ENCODE peak calls at places on chromosomes 13 and 19, in eight cellular contexts. Z is substantia nigra; U is CD8-positive, alpha-beta T cell; B is adrenal gland; Q is IMR-90; V is tibial artery; Y is AG04450; F is upper lobe of right lung. N is an unnamed sample.

GRCh38 chr19:36110487-36111199 is at the start of gene OVOL3:
- DNase-seq in Q (no peak), B (no peak), Z (no peak), V (no peak), F (no peak), Y (no peak), U (no peak), N (no peak)

GRCh38 chr13:112567161-112567862 is 20.6 kb downstream of the TUBGCP3 start:
- DNase-seq in F (no peak), Q (peak), Y (peak), Z (no peak), B (no peak), V (no peak), U (no peak), N (no peak)

GRCh38 chr13:111508902-111509509 is 188.6 kb downstream of the TEX29 start:
- DNase-seq in U (no peak), V (no peak), Y (no peak), B (no peak), Z (no peak), Q (no peak), F (no peak), N (no peak)

GRCh38 chr13:44710576-44710975 is 134.4 kb upstream of the TSC22D1 start:
- DNase-seq in Y (peak), V (no peak), Q (peak), B (no peak), Z (no peak), U (no peak), F (no peak), N (no peak)

GRCh38 chr19:2405256-2405655 is 22.1 kb downstream of the TIMM13 start:
- DNase-seq in Y (no peak), V (no peak), Z (no peak), F (no peak), B (no peak), Q (no peak), U (no peak), N (no peak)

GRCh38 chr19:40778865-40779284 is 828 bp downstream of the RAB4B start:
- DNase-seq in Y (no peak), B (no peak), Z (no peak), V (no peak), F (no peak), Q (peak), U (no peak), N (no peak)

GRCh38 chr13:41648314-41648935 is 191.1 kb downstream of the RGCC start:
- DNase-seq in F (no peak), Y (peak), V (no peak), U (no peak), Z (no peak), Q (peak), B (no peak), N (no peak)

GRCh38 chr19:40398417-40399056 is 8.6 kb upstream of the HIPK4 start:
- DNase-seq in B (no peak), Q (no peak), V (no peak), Z (no peak), Y (no peak), F (peak), U (peak), N (no peak)

GRCh38 chr19:56404705-56405056 is 549 bp downstream of the ZNF583 start:
- DNase-seq in Y (no peak), F (no peak), Z (no peak), B (no peak), Q (no peak), U (peak), V (no peak), N (no peak)

GRCh38 chr19:28359819-28360414 is 853.0 kb downstream of the UQCRFS1 start:
- DNase-seq in F (no peak), Y (no peak), V (no peak), Z (no peak), U (no peak), B (no peak), Q (no peak), N (no peak)

GRCh38 chr13:60009300-60010248 is 154.2 kb downstream of the DIAPH3 start:
- DNase-seq in Z (no peak), V (no peak), F (no peak), U (no peak), B (no peak), Y (no peak), Q (no peak), N (no peak)

GRCh38 chr19:45428385-45429231 is 4.9 kb upstream of the ERCC1 start:
- DNase-seq in Y (no peak), Z (no peak), B (no peak), Q (peak), U (peak), F (no peak), V (peak), N (peak)

GRCh38 chr19:28847468-28847867 is 365.5 kb downstream of the UQCRFS1 start:
- DNase-seq in Z (no peak), U (no peak), Q (peak), V (no peak), Y (no peak), F (no peak), B (no peak), N (no peak)

GRCh38 chr19:40357655-40358054 is 9.2 kb downstream of the PLD3 start:
- DNase-seq in B (no peak), Z (no peak), V (no peak), F (no peak), U (no peak), Y (no peak), Q (peak), N (no peak)

GRCh38 chr19:40718774-40719391 is 2.0 kb downstream of the ITPKC start:
- DNase-seq in F (peak), U (no peak), Y (no peak), Z (no peak), B (peak), Q (peak), V (peak), N (peak)

DNA sequence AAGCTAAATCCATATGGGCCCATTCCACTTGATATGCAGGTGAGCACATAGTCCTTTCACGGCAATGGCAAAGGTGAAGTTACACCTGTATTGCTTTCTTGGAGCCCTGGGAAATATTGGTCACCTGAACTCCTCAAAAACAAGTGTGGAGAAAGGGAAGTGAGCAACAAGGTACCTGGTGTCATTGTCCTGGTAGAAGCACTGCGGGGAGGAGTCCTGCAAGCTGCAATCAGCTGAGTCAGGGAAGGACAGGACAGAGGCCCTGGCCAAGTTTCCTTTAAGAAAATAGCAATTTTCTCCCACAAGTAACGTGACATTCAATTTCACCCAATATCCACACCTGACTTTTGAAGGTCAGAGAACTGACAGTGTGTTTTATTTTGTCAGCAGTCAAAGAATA is 389.1 kb downstream of the IRS2 start:
- DNase-seq in Z (no peak), Q (no peak), Y (no peak), V (no peak), B (no peak), U (no peak), F (no peak), N (no peak)
- H3K27ac ChIP-seq in Z (no peak), Q (no peak), Y (no peak), V (no peak), B (no peak), U (no peak), F (no peak), N (no peak)

GRCh38 chr19:49301866-49302252 is 23.1 kb downstream of the SLC6A16 start:
- DNase-seq in Y (no peak), Z (no peak), B (no peak), V (no peak), Q (no peak), F (no peak), U (no peak), N (no peak)

GRCh38 chr19:49295208-49295880 is 29.6 kb downstream of the SLC6A16 start:
- DNase-seq in B (no peak), Y (no peak), Z (no peak), F (no peak), Q (no peak), U (no peak), V (no peak), N (no peak)

GRCh38 chr19:49297403-49297802 is 27.6 kb downstream of the SLC6A16 start:
- DNase-seq in B (no peak), U (no peak), Y (peak), Q (peak), V (no peak), F (no peak), Z (no peak), N (no peak)

DNA sequence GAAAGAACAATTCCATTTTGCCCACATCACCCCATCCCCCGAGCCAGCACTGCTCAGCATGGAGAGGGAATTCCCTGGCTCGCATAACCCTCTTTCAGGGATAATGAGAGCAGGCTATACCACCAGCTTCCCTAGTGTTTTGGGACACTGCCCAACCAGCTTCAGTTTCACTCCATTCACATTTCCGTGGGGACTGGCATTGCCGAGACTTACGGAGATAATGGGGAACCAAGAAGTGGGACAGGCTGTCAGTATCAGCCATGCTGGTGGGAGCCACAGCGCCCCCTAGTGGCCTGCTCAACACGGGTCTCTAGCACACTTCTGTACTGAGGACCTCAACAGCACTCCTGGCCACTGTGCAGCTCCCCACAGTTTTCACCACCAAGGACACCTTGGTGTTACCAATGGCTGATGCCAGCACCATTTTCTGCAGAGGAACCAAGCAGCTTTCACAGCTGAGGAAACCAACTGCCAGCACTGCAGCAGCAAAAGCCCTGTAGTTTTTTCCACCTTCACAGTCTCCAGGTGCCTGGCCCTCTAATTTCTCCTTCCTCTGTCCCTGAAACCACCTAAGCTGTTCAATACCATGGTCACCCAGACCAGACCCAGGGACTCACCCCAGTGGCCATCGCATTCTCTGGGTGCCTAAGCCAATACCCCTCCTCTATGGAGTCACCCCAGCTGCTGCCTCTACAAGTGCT is 23.7 kb downstream of the SLC6A16 start:
- DNase-seq in Q (peak), F (peak), Z (no peak), V (peak), Y (no peak), B (peak), U (peak), N (no peak)
- H3K27ac ChIP-seq in Q (no peak), F (no peak), Z (no peak), V (no peak), Y (no peak), B (no peak), U (no peak), N (no peak)

GRCh38 chr13:113819341-113819730 is 44.5 kb downstream of the GAS6 start:
- DNase-seq in Q (no peak), F (no peak), Y (no peak), U (no peak), Z (no peak), B (no peak), V (no peak), N (no peak)

GRCh38 chr13:113821847-113822246 is 42.0 kb downstream of the GAS6 start:
- DNase-seq in F (no peak), B (no peak), U (no peak), Q (no peak), Z (no peak), Y (no peak), V (no peak), N (no peak)

GRCh38 chr13:113822266-113822665 is 41.6 kb downstream of the GAS6 start:
- DNase-seq in Q (no peak), V (no peak), U (no peak), B (no peak), F (no peak), Z (no peak), Y (no peak), N (no peak)

GRCh38 chr13:113819731-113820715 is 43.9 kb downstream of the GAS6 start:
- DNase-seq in Q (no peak), F (no peak), B (no peak), U (no peak), Y (no peak), V (no peak), Z (no peak), N (no peak)

DNA sequence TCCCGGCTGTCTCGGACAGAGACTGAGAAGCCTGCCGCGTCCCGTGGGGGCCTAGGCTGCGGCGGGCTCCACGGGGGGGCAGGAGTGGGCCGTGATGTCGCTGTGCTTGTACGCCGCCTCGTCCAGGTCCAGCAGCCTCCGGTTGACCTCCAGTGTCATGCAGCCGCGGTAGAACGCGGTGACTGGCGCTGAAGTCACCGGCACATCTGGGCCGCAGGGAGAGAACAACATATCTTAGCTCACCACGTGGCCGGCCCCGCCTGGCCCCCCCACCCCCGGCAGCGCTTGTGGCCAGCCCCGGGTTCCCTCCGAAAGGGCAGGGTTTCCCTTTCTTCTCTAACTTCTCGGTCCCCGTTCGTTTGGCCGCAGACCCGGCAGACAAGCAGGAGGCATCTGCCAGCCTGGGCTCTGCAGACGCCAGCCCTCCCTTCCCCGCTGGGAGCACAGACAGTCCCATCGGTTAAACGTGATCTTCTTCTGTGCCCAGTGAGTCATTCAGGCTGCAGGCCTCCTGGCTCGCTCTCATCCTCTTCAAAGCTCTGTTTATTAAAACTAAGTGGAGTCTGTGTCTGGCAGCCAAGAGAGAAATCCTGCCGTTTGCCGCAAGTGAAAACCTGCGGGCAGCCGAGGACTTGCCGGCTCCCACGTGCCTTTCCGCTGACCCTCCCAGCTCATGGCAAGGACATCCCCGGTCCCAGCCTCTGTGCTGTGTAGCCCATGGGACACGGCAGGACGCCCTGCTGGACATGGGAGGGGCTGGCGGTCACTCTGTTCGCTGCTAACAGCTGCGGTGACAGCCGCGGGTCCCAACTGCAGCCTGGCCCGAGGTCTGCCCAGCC is 42.8 kb downstream of the GAS6 start:
- DNase-seq in F (no peak), Z (peak), B (peak), U (no peak), Q (peak), V (peak), Y (peak), N (peak)
- H3K27ac ChIP-seq in F (peak), Z (peak), B (peak), U (no peak), Q (peak), V (peak), Y (peak), N (peak)

GRCh38 chr19:49812452-49812996 is 568 bp downstream of the FUZ start:
- DNase-seq in Z (no peak), Q (no peak), B (no peak), F (no peak), U (no peak), V (no peak), Y (no peak), N (no peak)
- H3K27ac ChIP-seq in Z (peak), Q (peak), B (peak), F (peak), U (peak), V (peak), Y (peak), N (peak)

GRCh38 chr19:20039203-20039723 is at the start of gene ZNF682:
- DNase-seq in F (peak), V (peak), Y (peak), Q (peak), U (peak), B (peak), Z (peak), N (peak)
- H3K27ac ChIP-seq in F (peak), V (peak), Y (peak), Q (peak), U (peak), B (peak), Z (peak), N (peak)

DNA sequence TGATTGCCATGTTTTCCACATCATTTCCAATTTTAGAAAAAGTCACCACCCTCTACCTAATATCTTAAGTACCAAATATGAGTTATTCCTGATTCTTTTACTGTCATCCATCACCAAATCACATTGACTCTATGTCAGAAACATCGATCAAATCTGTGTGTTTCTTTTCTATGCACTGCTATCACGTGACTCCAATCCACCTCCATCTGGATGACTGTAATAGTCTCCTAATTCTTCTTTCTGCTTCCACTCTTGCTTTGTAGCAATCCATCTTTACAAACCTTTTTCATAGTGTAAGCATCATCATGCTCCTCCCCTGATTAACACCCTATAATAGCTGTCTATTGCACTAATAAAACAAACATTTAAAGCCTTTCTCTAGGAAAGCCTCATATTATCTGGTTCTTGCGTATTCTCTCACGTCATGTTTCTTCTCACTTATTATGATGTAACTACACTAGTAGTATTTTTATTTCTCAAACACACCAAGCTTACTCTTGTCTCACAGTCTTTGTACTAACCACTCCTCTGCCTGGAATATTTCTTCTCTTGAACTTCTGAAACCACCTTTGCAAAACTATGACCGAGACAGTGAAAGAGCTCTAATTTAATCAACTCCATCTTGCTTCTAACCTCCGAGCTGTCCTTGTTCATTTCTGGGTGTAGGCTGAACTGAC is 10.7 kb upstream of the FPR3 start:
- DNase-seq in F (no peak), U (no peak), B (no peak), Y (no peak), V (no peak), Z (no peak), Q (no peak), N (no peak)
- H3K27ac ChIP-seq in F (peak), U (no peak), B (peak), Y (no peak), V (no peak), Z (no peak), Q (no peak), N (no peak)

GRCh38 chr13:46495647-46496046 is 57.3 kb upstream of the LRCH1 start:
- DNase-seq in F (no peak), U (no peak), V (no peak), Y (no peak), B (no peak), Q (no peak), Z (no peak), N (no peak)
- H3K27ac ChIP-seq in F (no peak), U (no peak), V (peak), Y (no peak), B (no peak), Q (no peak), Z (no peak), N (no peak)

N was measured in coronary artery.